ENCODE peak calls at places on chromosomes 16 and 17, in five cellular contexts. J, R, B, F and U are unnamed samples.

GRCh38 chr17:55161935-55162555 is 102.7 kb upstream of the HLF start:
- DNase-seq in J (no peak), R (no peak), B (no peak), F (no peak), U (no peak)

GRCh38 chr17:39139137-39139516 is 12.3 kb downstream of the PLXDC1 start:
- DNase-seq in B (no peak), R (no peak), F (no peak), J (no peak), U (no peak)

GRCh38 chr17:15087946-15088345 is 177.2 kb downstream of the PMP22 start:
- DNase-seq in B (no peak), J (no peak), R (no peak), F (no peak), U (no peak)

GRCh38 chr17:71446635-71447034 is 674.2 kb upstream of the SOX9 start:
- DNase-seq in F (no peak), R (no peak), B (no peak), J (no peak), U (no peak)

GRCh38 chr16:74627506-74628220 is 20.7 kb upstream of the GLG1 start:
- DNase-seq in J (no peak), R (no peak), B (no peak), F (no peak), U (no peak)

GRCh38 chr16:86768999-86769398 is 190.7 kb downstream of the FOXL1 start:
- DNase-seq in B (no peak), J (no peak), R (peak; percentile 46), F (no peak), U (no peak)

GRCh38 chr16:85123891-85124635 is 11.8 kb upstream of the CIBAR2 start:
- DNase-seq in B (peak; percentile 64), R (peak; percentile 86), J (peak; percentile 5), F (peak; percentile 49), U (no peak)

GRCh38 chr16:25108054-25108453 is 3.5 kb upstream of the LCMT1 start:
- DNase-seq in F (no peak), B (no peak), J (peak; percentile 77), R (no peak), U (peak; percentile 73)

GRCh38 chr17:79699386-79700036 is 31.2 kb upstream of the ENPP7 start:
- DNase-seq in F (no peak), B (no peak), R (no peak), J (no peak), U (no peak)

GRCh38 chr17:83189013-83189672 is 109.7 kb downstream of the METRNL start:
- DNase-seq in R (peak; percentile 49), J (no peak), B (no peak), F (peak; percentile 18), U (no peak)

GRCh38 chr17:74114881-74115470 is 88.5 kb upstream of the RPL38 start:
- DNase-seq in B (no peak), F (no peak), R (no peak), J (no peak), U (no peak)

GRCh38 chr16:75176926-75177325 is 28.6 kb downstream of the ZFP1 start:
- DNase-seq in B (no peak), J (no peak), R (no peak), F (no peak), U (no peak)

GRCh38 chr16:74626741-74627416 is 20.0 kb upstream of the GLG1 start:
- DNase-seq in B (no peak), R (no peak), J (no peak), F (no peak), U (no peak)

GRCh38 chr17:14153374-14153773 is 83.3 kb downstream of the CDRT15 start:
- DNase-seq in B (no peak), F (no peak), J (no peak), R (no peak), U (no peak)

GRCh38 chr17:58244958-58245357 is 6.6 kb downstream of the LPO start:
- DNase-seq in J (no peak), R (no peak), B (no peak), F (no peak), U (no peak)

GRCh38 chr17:22251493-22251892 is 559.2 kb downstream of the KCNJ18 start:
- DNase-seq in J (no peak), R (no peak), B (no peak), F (no peak), U (no peak)

GRCh38 chr17:6365187-6365943 is 69.6 kb downstream of the AIPL1 start:
- DNase-seq in F (no peak), R (no peak), J (no peak), B (no peak), U (no peak)

GRCh38 chr17:47252209-47252608 is 1.4 kb upstream of the ITGB3 start:
- DNase-seq in F (no peak), R (no peak), B (no peak), J (no peak), U (no peak)

GRCh38 chr17:51000835-51001638 is 119.6 kb downstream of the SPAG9 start:
- DNase-seq in B (no peak), F (no peak), J (no peak), R (no peak), U (peak; percentile 80)

GRCh38 chr17:72439893-72440502 is 319.2 kb downstream of the SOX9 start:
- DNase-seq in B (no peak), F (no peak), J (no peak), R (no peak), U (no peak)

GRCh38 chr17:80492343-80493136 is 16.1 kb upstream of the NPTX1 start:
- DNase-seq in F (no peak), R (no peak), J (no peak), B (no peak), U (no peak)

GRCh38 chr16:985646-986400 is 4.3 kb downstream of the SOX8 start:
- DNase-seq in R (no peak), F (no peak), J (no peak), B (no peak), U (no peak)

GRCh38 chr17:59366773-59367656 is 35.6 kb downstream of the YPEL2 start:
- DNase-seq in R (peak; percentile 74), J (no peak), F (peak; percentile 52), B (no peak), U (no peak)

GRCh38 chr16:30924797-30925645 is 1.6 kb downstream of the FBXL19 start:
- DNase-seq in J (no peak), F (no peak), R (no peak), B (no peak), U (no peak)
- H3K27ac ChIP-seq in J (no peak overlapping the region), F (no peak overlapping the region), R (peak overlapping the region; percentile 94), B (peak overlapping the region; percentile 84), U (no peak overlapping the region)

DNA sequence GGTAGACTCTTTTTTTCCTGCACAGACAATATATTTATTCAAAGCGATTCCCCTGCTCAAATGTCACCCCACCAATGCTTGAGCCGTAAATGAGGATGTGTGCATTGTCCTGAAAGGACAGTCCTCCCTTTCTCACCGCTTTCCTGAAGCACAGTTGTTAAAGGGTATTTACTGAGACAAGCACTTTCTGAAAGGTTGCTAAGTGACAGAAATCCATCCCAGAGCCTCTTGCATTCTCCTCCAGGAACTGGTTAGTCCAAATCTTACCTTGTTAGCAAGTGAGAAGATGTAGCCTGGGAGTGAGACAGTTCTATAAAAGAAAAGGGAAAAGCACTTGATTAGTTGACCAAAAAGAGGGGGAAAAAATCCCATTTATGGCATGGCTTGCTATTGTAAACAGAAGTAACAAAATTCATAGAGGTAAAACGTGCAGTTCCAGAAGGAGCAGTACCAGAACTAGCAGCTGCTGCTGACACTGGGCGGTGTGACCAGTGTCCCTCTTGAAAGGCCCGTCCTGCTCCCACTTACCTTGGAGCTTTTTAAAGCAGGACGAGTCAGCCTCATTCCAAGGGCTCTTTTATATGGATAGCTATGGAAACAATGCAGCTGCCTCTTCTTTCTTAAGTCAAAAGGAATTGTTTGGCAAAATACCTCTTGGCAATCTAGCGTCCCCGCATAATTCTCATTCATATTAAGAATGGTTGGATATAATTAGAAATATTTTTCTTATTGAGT is at the start of gene MYH2:
- DNase-seq in R (no peak), B (no peak), J (no peak), F (no peak), U (no peak)
- H3K27ac ChIP-seq in R (no peak within 1 kb of the TSS), B (no peak within 1 kb of the TSS), J (no peak within 1 kb of the TSS), F (no peak within 1 kb of the TSS), U (no peak within 1 kb of the TSS)

DNA sequence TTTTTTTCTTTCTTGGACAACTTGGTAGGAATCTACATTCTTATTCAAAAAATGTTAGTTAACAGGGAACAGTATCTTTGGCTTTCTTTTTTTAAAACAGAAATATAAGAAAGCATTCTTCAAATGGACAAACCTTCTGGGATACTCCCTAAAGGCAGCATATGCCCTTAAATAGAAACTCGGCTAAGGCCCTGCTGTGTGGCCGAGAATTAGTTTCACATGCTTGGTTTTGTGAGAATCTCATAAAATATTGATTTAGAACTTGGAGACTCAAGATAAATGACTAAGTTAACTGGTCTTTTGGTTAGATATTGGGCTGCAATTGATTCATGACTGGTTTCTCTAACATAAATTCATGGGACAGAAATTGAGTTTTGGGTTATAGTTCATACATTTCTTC is 359.9 kb upstream of the XYLT1 start:
- DNase-seq in R (no peak), J (no peak), F (no peak), B (no peak), U (no peak)
- H3K27ac ChIP-seq in R (no peak overlapping the region), J (no peak overlapping the region), F (no peak overlapping the region), B (no peak overlapping the region), U (no peak overlapping the region)

DNA sequence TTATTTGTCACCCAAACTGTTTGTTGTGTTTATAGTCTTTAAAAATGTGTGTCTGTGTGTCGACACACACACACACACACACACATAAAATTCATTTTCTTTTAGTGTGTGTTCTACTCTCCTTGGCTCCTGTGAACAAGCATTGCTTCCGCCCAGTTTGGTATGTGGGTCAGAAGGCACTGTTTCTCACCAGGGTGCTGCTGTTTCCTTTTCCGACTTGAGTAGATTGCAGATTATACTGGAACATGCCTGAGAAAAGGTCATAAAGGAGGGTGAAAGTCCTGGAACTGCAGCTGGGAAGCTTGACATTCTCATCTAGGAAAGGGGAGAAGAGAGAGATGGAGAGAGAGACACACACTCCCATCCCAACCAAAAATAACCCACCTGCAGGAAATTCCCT is 330.3 kb downstream of the BCAS3 start:
- DNase-seq in R (no peak), B (no peak), J (no peak), F (no peak), U (no peak)
- H3K27ac ChIP-seq in R (no peak overlapping the region), B (peak overlapping the region; percentile 34), J (no peak overlapping the region), F (peak overlapping the region; percentile 21), U (no peak overlapping the region)

GRCh38 chr16:90046122-90046970 is 27.1 kb upstream of the DBNDD1 start:
- DNase-seq in R (no peak), J (no peak), F (no peak), B (no peak), U (no peak)
- H3K27ac ChIP-seq in R (no peak overlapping the region), J (no peak overlapping the region), F (no peak overlapping the region), B (no peak overlapping the region), U (no peak overlapping the region)

DNA sequence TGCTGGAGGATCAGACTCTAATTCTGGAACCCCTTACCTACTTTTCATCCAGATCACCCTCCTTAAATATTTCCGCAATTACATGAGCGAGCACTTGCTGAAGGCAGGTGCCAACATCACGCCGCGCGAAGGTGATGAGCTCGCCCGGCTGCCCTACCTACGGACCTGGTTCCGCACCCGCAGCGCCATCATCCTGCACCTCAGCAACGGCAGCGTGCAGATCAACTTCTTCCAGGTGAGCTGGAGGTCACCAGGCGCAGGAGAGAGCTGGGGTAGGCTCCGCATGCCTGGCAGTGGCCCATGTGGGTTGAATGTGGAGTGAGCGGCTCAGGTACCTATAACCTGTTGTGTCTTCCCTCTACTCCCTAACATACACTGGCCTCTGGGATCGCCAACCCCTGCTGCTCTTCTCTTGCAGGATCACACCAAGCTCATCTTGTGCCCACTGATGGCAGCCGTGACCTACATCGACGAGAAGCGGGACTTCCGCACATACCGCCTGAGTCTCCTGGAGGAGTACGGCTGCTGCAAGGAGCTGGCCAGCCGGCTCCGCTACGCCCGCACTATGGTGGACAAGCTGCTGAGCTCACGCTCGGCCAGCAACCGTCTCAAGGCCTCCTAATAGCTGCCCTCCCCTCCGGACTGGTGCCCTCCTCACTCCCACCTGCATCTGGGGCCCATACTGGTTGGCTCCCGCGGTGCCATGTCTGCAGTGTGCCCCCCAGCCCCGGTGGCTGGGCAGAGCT is 10.9 kb downstream of the PLK1 start:
- DNase-seq in R (no peak), J (no peak), B (no peak), F (no peak), U (no peak)
- H3K27ac ChIP-seq in R (no peak overlapping the region), J (no peak overlapping the region), B (no peak overlapping the region), F (no peak overlapping the region), U (no peak overlapping the region)